ENCODE peak calls at places on chromosomes 16 and 17, in four cellular contexts. W is K562, Q is HL-60, L is GM12878. Z is an unnamed sample.
A peak's percentile ranks its signal among the peaks of the same experiment; 100 is the strongest.

GRCh38 chr16:51442140-51442539 is 291.1 kb upstream of the SALL1 start:
- DNase-seq in W (no peak), Q (no peak), L (no peak), Z (no peak)

GRCh38 chr16:56576585-56577299 is 11.9 kb downstream of the MT4 start:
- DNase-seq in W (peak; percentile 86), Q (peak; percentile 80), L (peak; percentile 32), Z (peak; percentile 71)

GRCh38 chr17:38444151-38444550 is 15.9 kb downstream of the ARHGAP23 start:
- DNase-seq in W (peak; percentile 81), Q (peak; percentile 41), L (no peak), Z (peak; percentile 81)

GRCh38 chr16:1209081-1209480 is 16.0 kb downstream of the TPSG1 start:
- DNase-seq in W (no peak), Q (no peak), L (no peak), Z (no peak)

GRCh38 chr17:59165933-59166342 is 10.4 kb downstream of the PRR11 start:
- DNase-seq in W (no peak), Q (peak; percentile 31), L (peak; percentile 57), Z (peak; percentile 29)

GRCh38 chr17:9228408-9229159 is 207.3 kb downstream of the NTN1 start:
- DNase-seq in W (no peak), Q (no peak), L (no peak), Z (no peak)

GRCh38 chr16:80198265-80198994 is 342.4 kb upstream of the DYNLRB2 start:
- DNase-seq in W (no peak), Q (no peak), L (no peak), Z (no peak)

GRCh38 chr16:85360323-85361277 is 248.3 kb upstream of the CIBAR2 start:
- DNase-seq in W (no peak), Q (no peak), L (no peak), Z (no peak)

GRCh38 chr16:425740-426114 is 278 bp downstream of the RAB11FIP3 start:
- DNase-seq in W (no peak), Q (no peak), L (no peak), Z (peak; percentile 50)

GRCh38 chr17:43695968-43696865 is 34.5 kb upstream of the MEOX1 start:
- DNase-seq in W (no peak), Q (no peak), L (no peak), Z (no peak)

GRCh38 chr16:52611817-52612673 is 65.1 kb upstream of the TOX3 start:
- DNase-seq in W (no peak), Q (no peak), L (no peak), Z (no peak)

GRCh38 chr17:71649986-71650385 is 470.8 kb upstream of the SOX9 start:
- DNase-seq in W (no peak), Q (no peak), L (no peak), Z (no peak)

GRCh38 chr16:85057212-85057889 is 29.8 kb downstream of the KIAA0513 start:
- DNase-seq in W (peak; percentile 85), Q (no peak), L (no peak), Z (no peak)

GRCh38 chr17:6365187-6365943 is 69.6 kb downstream of the AIPL1 start:
- DNase-seq in W (no peak), Q (no peak), L (no peak), Z (no peak)

GRCh38 chr17:10698116-10698818 is 873 bp downstream of the ADPRM start:
- DNase-seq in W (no peak), Q (peak; percentile 1), L (no peak), Z (no peak)

GRCh38 chr17:6643460-6644125 is 2.7 kb downstream of the TXNDC17 start:
- DNase-seq in W (no peak), Q (no peak), L (no peak), Z (no peak)

GRCh38 chr16:84270071-84270470 is 24.6 kb upstream of the WFDC1 start:
- DNase-seq in W (no peak), Q (no peak), L (no peak), Z (no peak)

GRCh38 chr16:19304670-19305240 is 19.2 kb downstream of the CLEC19A start:
- DNase-seq in W (no peak), Q (no peak), L (no peak), Z (no peak)

GRCh38 chr16:54657058-54657708 is 273.5 kb upstream of the IRX5 start:
- DNase-seq in W (no peak), Q (no peak), L (no peak), Z (no peak)

GRCh38 chr16:57985204-57986121 is 14.5 kb upstream of the CNGB1 start:
- DNase-seq in W (peak; percentile 79), Q (no peak), L (no peak), Z (no peak)

GRCh38 chr17:1890758-1891450 is 61.1 kb downstream of the RPA1 start:
- DNase-seq in W (no peak), Q (no peak), L (no peak), Z (no peak)

GRCh38 chr17:65062168-65062915 is 5.8 kb upstream of the GNA13 start:
- DNase-seq in W (no peak), Q (no peak), L (no peak), Z (no peak)

GRCh38 chr17:82819015-82819414 is 20.8 kb downstream of the ZNF750 start:
- DNase-seq in W (no peak), Q (no peak), L (no peak), Z (no peak)

GRCh38 chr17:42682400-42683384 is at the start of gene CNTNAP1:
- DNase-seq in W (peak; percentile 34), Q (peak; percentile 25), L (no peak), Z (no peak)

GRCh38 chr16:81421126-81421525 is 23.5 kb upstream of the CMIP start:
- DNase-seq in W (no peak), Q (no peak), L (no peak), Z (no peak)

GRCh38 chr17:79217473-79218135 is 143.0 kb downstream of the ENGASE start:
- DNase-seq in W (no peak), Q (no peak), L (no peak), Z (no peak)

GRCh38 chr16:15529673-15530072 is 95.3 kb downstream of the BMERB1 start:
- DNase-seq in W (no peak), Q (no peak), L (no peak), Z (no peak)

GRCh38 chr16:56237451-56237930 is 46.2 kb downstream of the GNAO1 start:
- DNase-seq in W (no peak), Q (no peak), L (no peak), Z (no peak)

GRCh38 chr16:11379420-11379819 is 34.2 kb downstream of the RMI2 start:
- DNase-seq in W (no peak), Q (peak; percentile 21), L (peak; percentile 71), Z (peak; percentile 23)

GRCh38 chr17:7380321-7380720 is 568 bp upstream of the TNK1 start:
- DNase-seq in W (no peak), Q (no peak), L (no peak), Z (no peak)

GRCh38 chr16:66850115-66850815 is 6.1 kb downstream of the CA7 start:
- DNase-seq in W (no peak), Q (no peak), L (no peak), Z (no peak)

GRCh38 chr16:84374160-84374489 is 5.8 kb downstream of the ATP2C2 start:
- DNase-seq in W (no peak), Q (no peak), L (no peak), Z (no peak)

GRCh38 chr17:6120351-6120750 is 50.2 kb downstream of the WSCD1 start:
- DNase-seq in W (no peak), Q (no peak), L (no peak), Z (no peak)

GRCh38 chr17:16504974-16505373 is 13.0 kb upstream of the LRRC75A start:
- DNase-seq in W (no peak), Q (no peak), L (no peak), Z (no peak)

GRCh38 chr17:42288985-42289862 is 926 bp downstream of the STAT5A start:
- DNase-seq in W (peak; percentile 83), Q (peak; percentile 18), L (no peak), Z (peak; percentile 52)

GRCh38 chr16:8621221-8621571 is 302 bp upstream of the METTL22 start:
- DNase-seq in W (no peak), Q (no peak), L (no peak), Z (no peak)

GRCh38 chr16:8623634-8624033 is 2.1 kb downstream of the METTL22 start:
- DNase-seq in W (no peak), Q (no peak), L (no peak), Z (no peak)

GRCh38 chr16:8622315-8622656 is 788 bp downstream of the METTL22 start:
- DNase-seq in W (peak; percentile 33), Q (no peak), L (no peak), Z (peak; percentile 27)

GRCh38 chr16:8620535-8620934 is 963 bp upstream of the METTL22 start:
- DNase-seq in W (no peak), Q (no peak), L (no peak), Z (no peak)

GRCh38 chr16:8621572-8622314 is at the start of gene METTL22:
- DNase-seq in W (peak; percentile 100), Q (peak; percentile 83), L (peak; percentile 56), Z (peak; percentile 98)
- TF ChIP-seq POLR2AphosphoS5 in W (peak; percentile 71), Q (peak; percentile 56), L (peak; percentile 73), Z (peak; percentile 86)

GRCh38 chr17:55053855-55054254 is 85.3 kb downstream of the STXBP4 start:
- DNase-seq in W (no peak), Q (no peak), L (no peak), Z (no peak)
- TF ChIP-seq SPI1 in W (no peak), Q (no peak), L (no peak), Z (no peak)

DNA sequence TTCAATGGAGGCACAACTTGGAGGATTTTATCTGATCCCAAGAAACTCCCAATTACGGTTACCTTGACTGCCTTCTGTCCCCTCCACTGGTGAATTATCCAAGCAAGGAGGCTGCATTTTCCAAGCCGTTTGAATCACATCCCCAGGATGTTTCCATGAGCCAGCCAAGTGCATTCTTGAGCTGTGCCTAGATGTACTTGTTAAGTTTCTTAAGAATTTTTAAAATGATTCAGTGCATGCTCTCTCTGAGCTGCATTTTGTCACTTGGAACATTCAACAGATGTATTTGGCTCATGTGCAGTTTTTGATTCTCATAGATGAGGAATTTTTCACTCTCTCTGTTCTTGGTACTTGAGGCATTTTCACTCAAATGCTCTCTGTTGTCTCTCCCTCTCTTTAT is 202.6 kb upstream of the MYOCD start:
- DNase-seq in W (no peak), Q (no peak), L (no peak), Z (no peak)
- TF ChIP-seq POLR2AphosphoS5 in W (no peak), Q (no peak), L (no peak), Z (no peak)

GRCh38 chr16:68372806-68373205 is 62.0 kb downstream of the PRMT7 start:
- DNase-seq in W (no peak), Q (no peak), L (no peak), Z (no peak)
- TF ChIP-seq SPI1 in W (no peak), Q (no peak), L (no peak), Z (no peak)

GRCh38 chr17:28949185-28950016 is 1.9 kb downstream of the PHF12 start:
- DNase-seq in W (peak; percentile 62), Q (peak; percentile 70), L (no peak), Z (no peak)
- TF ChIP-seq POLR2AphosphoS5 in W (peak; percentile 5), Q (no peak), L (peak; percentile 45), Z (peak; percentile 35)

GRCh38 chr17:52170963-52171572 is 12.6 kb upstream of the CA10 start:
- DNase-seq in W (no peak), Q (peak; percentile 17), L (no peak), Z (no peak)
- TF ChIP-seq SPI1 in W (no peak), Q (no peak), L (no peak), Z (no peak)